ENCODE peak calls at places on chromosomes 5 and 9, in six cellular contexts. V is kidney tubule cell; Q is HT1080; I is fibroblast of lung; X is cardiac muscle cell; W is CD8-positive, alpha-beta memory T cell. P is an unnamed sample.

GRCh38 chr5:54520438-54520846 is 2.9 kb downstream of the SNX18 start:
- DNase-seq in I (peak), X (peak), V (peak), Q (peak), W (no peak), P (peak)

GRCh38 chr5:68114641-68115040 is 100.9 kb upstream of the PIK3R1 start:
- DNase-seq in V (peak), X (no peak), I (peak), W (no peak), Q (peak), P (no peak)

GRCh38 chr5:77180167-77181081 is 30.1 kb upstream of the PDE8B start:
- DNase-seq in V (peak), W (no peak), X (peak), Q (no peak), I (peak), P (peak)

GRCh38 chr9:87372401-87372851 is 125.2 kb upstream of the DAPK1 start:
- DNase-seq in Q (no peak), X (peak), W (no peak), I (no peak), V (peak), P (no peak)

GRCh38 chr5:55636711-55637110 is 75.4 kb downstream of the SLC38A9 start:
- DNase-seq in W (no peak), Q (peak), I (peak), V (peak), X (no peak), P (no peak)

GRCh38 chr9:2255128-2255527 is 240.0 kb downstream of the SMARCA2 start:
- DNase-seq in V (no peak), I (no peak), X (no peak), Q (no peak), W (no peak), P (no peak)

GRCh38 chr5:82406200-82406773 is 128.1 kb upstream of the RPS23 start:
- DNase-seq in W (no peak), V (peak), Q (peak), I (peak), X (no peak), P (no peak)

GRCh38 chr9:79224672-79225433 is 346.9 kb upstream of the TLE4 start:
- DNase-seq in I (peak), W (no peak), Q (peak), V (peak), X (no peak), P (no peak)

GRCh38 chr9:113901196-113901818 is 25.2 kb downstream of the ZNF618 start:
- DNase-seq in W (no peak), I (no peak), X (no peak), Q (no peak), V (no peak), P (peak)

GRCh38 chr9:106228861-106229260 is 534.5 kb downstream of the TMEM38B start:
- DNase-seq in W (no peak), V (no peak), X (no peak), I (no peak), Q (no peak), P (no peak)

GRCh38 chr5:166436857-166437256 is 1854.6 kb upstream of the WWC1 start:
- DNase-seq in V (peak), X (no peak), I (peak), Q (peak), W (no peak), P (no peak)

GRCh38 chr5:53779541-53779981 is 219.1 kb downstream of the NDUFS4 start:
- DNase-seq in Q (peak), X (no peak), W (no peak), V (peak), I (peak), P (no peak)

GRCh38 chr9:89463986-89464901 is 33.7 kb downstream of the SEMA4D start:
- DNase-seq in X (no peak), W (peak), V (peak), Q (peak), I (no peak), P (no peak)

GRCh38 chr5:164651544-164651943 is 1146.1 kb downstream of the MAT2B start:
- DNase-seq in V (no peak), I (no peak), W (no peak), X (no peak), Q (no peak), P (no peak)

GRCh38 chr5:1409386-1410110 is 35.7 kb downstream of the SLC6A3 start:
- DNase-seq in I (peak), V (no peak), Q (no peak), X (peak), W (no peak), P (no peak)

GRCh38 chr9:129908846-129909245 is 73.6 kb downstream of the USP20 start:
- DNase-seq in V (no peak), W (no peak), Q (no peak), I (no peak), X (no peak), P (no peak)

GRCh38 chr5:136246122-136246521 is 53.2 kb upstream of the SMIM32 start:
- DNase-seq in X (no peak), Q (no peak), I (no peak), V (peak), W (no peak), P (no peak)

GRCh38 chr5:144284931-144285330 is 114.3 kb downstream of the KCTD16 start:
- DNase-seq in I (no peak), X (no peak), V (no peak), W (no peak), Q (no peak), P (no peak)

GRCh38 chr5:151284392-151284967 is 19.1 kb downstream of the SLC36A3 start:
- DNase-seq in V (no peak), I (no peak), Q (no peak), W (no peak), X (no peak), P (no peak)

GRCh38 chr9:16003785-16004184 is 450.9 kb downstream of the CCDC171 start:
- DNase-seq in W (no peak), V (no peak), Q (no peak), I (no peak), X (no peak), P (no peak)

GRCh38 chr5:123178693-123179092 is 89.7 kb downstream of the PRDM6 start:
- DNase-seq in W (no peak), X (no peak), Q (no peak), I (no peak), V (peak), P (no peak)

GRCh38 chr5:139451176-139451575 is 11.4 kb downstream of the ECSCR start:
- DNase-seq in V (no peak), I (no peak), Q (no peak), W (no peak), X (no peak), P (no peak)

GRCh38 chr5:109656829-109657228 is 32.9 kb upstream of the MAN2A1 start:
- DNase-seq in X (no peak), Q (peak), W (no peak), V (peak), I (peak), P (peak)

GRCh38 chr5:171405615-171406014 is 13.8 kb upstream of the FGF18 start:
- DNase-seq in V (no peak), X (peak), Q (no peak), W (no peak), I (peak), P (no peak)

GRCh38 chr5:143955140-143955539 is 143.2 kb downstream of the HMHB1 start:
- DNase-seq in I (peak), X (no peak), Q (no peak), W (no peak), V (no peak), P (no peak)

GRCh38 chr9:89687216-89687615 is 82.4 kb downstream of the GADD45G start:
- DNase-seq in Q (no peak), X (no peak), V (no peak), I (no peak), W (no peak), P (no peak)

GRCh38 chr5:154788212-154788611 is 33.0 kb downstream of the LARP1 start:
- DNase-seq in I (no peak), V (no peak), W (no peak), X (no peak), Q (no peak), P (no peak)

GRCh38 chr5:39362646-39363045 is 1.6 kb downstream of the C9 start:
- DNase-seq in I (no peak), Q (no peak), V (no peak), W (no peak), X (no peak), P (no peak)

GRCh38 chr5:178324481-178325310 is 92.1 kb upstream of the PHYKPL start:
- DNase-seq in Q (no peak), X (no peak), V (peak), I (no peak), W (no peak), P (no peak)

GRCh38 chr5:5560016-5560415 is 137.5 kb downstream of the ICE1 start:
- DNase-seq in V (no peak), W (no peak), Q (no peak), I (no peak), X (no peak), P (no peak)

GRCh38 chr9:124698265-124698664 is 72.8 kb downstream of the NR6A1 start:
- DNase-seq in I (peak), X (no peak), W (no peak), Q (no peak), V (peak), P (no peak)

GRCh38 chr5:14239404-14239803 is 96.3 kb downstream of the TRIO start:
- DNase-seq in Q (no peak), W (no peak), V (no peak), I (no peak), X (no peak), P (no peak)

GRCh38 chr5:42889311-42889933 is 77.7 kb upstream of the SELENOP start:
- DNase-seq in I (peak), Q (peak), V (peak), W (peak), X (peak), P (peak)